ENCODE peak calls at places on chromosomes 4 and X, in four cellular contexts. F is mesenchymal stem cell, L is neuronal stem cell, W is H9. O is an unnamed sample.

GRCh38 chrX:103400931-103401330 is 24.6 kb downstream of the BEX3 start:
- DNase-seq in F (no peak), L (no peak), W (no peak), O (no peak)

GRCh38 chrX:57286507-57287251 is at the start of gene FAAH2:
- DNase-seq in F (no peak), L (no peak), W (peak; percentile 66), O (peak; percentile 82)

GRCh38 chr4:127997534-127998388 is 32.6 kb downstream of the ABHD18 start:
- DNase-seq in F (peak; percentile 46), L (no peak), W (no peak), O (peak; percentile 61)

GRCh38 chr4:39712819-39713607 is 15.1 kb downstream of the UBE2K start:
- DNase-seq in F (no peak), L (no peak), W (no peak), O (no peak)

GRCh38 chr4:38739438-38739837 is 43.4 kb downstream of the TLR10 start:
- DNase-seq in F (no peak), L (no peak), W (no peak), O (no peak)

GRCh38 chrX:123590842-123591491 is 141.9 kb downstream of the THOC2 start:
- DNase-seq in F (peak; percentile 50), L (no peak), W (no peak), O (no peak)

GRCh38 chrX:41558531-41558930 is 111.4 kb downstream of the NYX start:
- DNase-seq in F (peak; percentile 36), L (no peak), W (no peak), O (no peak)

GRCh38 chr4:151325320-151326246 is at the start of gene SH3D19:
- DNase-seq in F (peak; percentile 76), L (peak; percentile 57), W (peak; percentile 52), O (peak; percentile 73)

GRCh38 chrX:10034740-10035260 is 67.6 kb downstream of the CLDN34 start:
- DNase-seq in F (no peak), L (no peak), W (no peak), O (no peak)

GRCh38 chr4:148341980-148342800 is 100.0 kb downstream of the NR3C2 start:
- DNase-seq in F (no peak), L (no peak), W (no peak), O (no peak)

GRCh38 chrX:45240334-45240733 is 39.7 kb upstream of the DIPK2B start:
- DNase-seq in F (no peak), L (no peak), W (no peak), O (no peak)

GRCh38 chr4:118968006-118968405 is 79.4 kb downstream of the SYNPO2 start:
- DNase-seq in F (peak; percentile 95), L (no peak), W (peak; percentile 71), O (peak; percentile 17)

GRCh38 chrX:82087699-82088098 is 885.8 kb downstream of the SH3BGRL start:
- DNase-seq in F (no peak), L (no peak), W (no peak), O (no peak)

GRCh38 chr4:163251204-163251603 is 81.2 kb downstream of the NPY1R start:
- DNase-seq in F (no peak), L (no peak), W (peak; percentile 41), O (no peak)

GRCh38 chr4:163072222-163072621 is 94.5 kb downstream of the NAF1 start:
- DNase-seq in F (no peak), L (no peak), W (no peak), O (no peak)

GRCh38 chrX:48802089-48802812 is 384 bp downstream of the HDAC6 start:
- DNase-seq in F (peak; percentile 89), L (peak; percentile 73), W (peak; percentile 88), O (peak; percentile 82)

GRCh38 chrX:16930392-16930791 is 16.1 kb upstream of the REPS2 start:
- DNase-seq in F (no peak), L (no peak), W (no peak), O (peak; percentile 79)

GRCh38 chrX:40912576-40912975 is 172.7 kb upstream of the USP9X start:
- DNase-seq in F (no peak), L (no peak), W (no peak), O (no peak)

GRCh38 chr4:130043796-130044195 is 947.8 kb downstream of the C4orf33 start:
- DNase-seq in F (peak; percentile 4), L (no peak), W (no peak), O (no peak)

GRCh38 chr4:26000274-26000950 is 86.4 kb downstream of the SMIM20 start:
- DNase-seq in F (peak; percentile 9), L (no peak), W (no peak), O (no peak)

GRCh38 chrX:784829-785228 is 154.2 kb downstream of the SHOX start:
- DNase-seq in F (no peak), L (no peak), W (no peak), O (no peak)

GRCh38 chr4:124635331-124635730 is 77.2 kb downstream of the ANKRD50 start:
- DNase-seq in F (no peak), L (no peak), W (no peak), O (no peak)

GRCh38 chr4:73735231-73735630 is 5.1 kb upstream of the CXCL8 start:
- DNase-seq in F (peak; percentile 86), L (no peak), W (no peak), O (peak; percentile 31)

GRCh38 chr4:149063007-149063406 is 620.8 kb upstream of the NR3C2 start:
- DNase-seq in F (no peak), L (no peak), W (no peak), O (no peak)

GRCh38 chr4:29336851-29337250 is 1383.3 kb upstream of the PCDH7 start:
- DNase-seq in F (no peak), L (no peak), W (no peak), O (no peak)

GRCh38 chrX:10157032-10157341 is 212 bp downstream of the CLCN4 start:
- DNase-seq in F (no peak), L (no peak), W (no peak), O (no peak)

GRCh38 chrX:51456814-51457213 is 39.6 kb downstream of the NUDT11 start:
- DNase-seq in F (peak; percentile 1), L (no peak), W (no peak), O (peak; percentile 32)

GRCh38 chr4:75940692-75941253 is at the start of gene NAAA:
- DNase-seq in F (peak; percentile 83), L (peak; percentile 77), W (peak; percentile 83), O (peak; percentile 85)

GRCh38 chr4:67853336-67853735 is 30.5 kb downstream of the TMPRSS11D start:
- DNase-seq in F (no peak), L (no peak), W (no peak), O (no peak)

GRCh38 chrX:138294951-138295350 is 416.6 kb downstream of the FGF13 start:
- DNase-seq in F (no peak), L (no peak), W (no peak), O (no peak)

GRCh38 chr4:174669278-174669677 is 147.0 kb upstream of the HPGD start:
- DNase-seq in F (peak; percentile 81), L (no peak), W (no peak), O (peak; percentile 84)

GRCh38 chr4:78799551-78800495 is 23.7 kb downstream of the BMP2K start:
- DNase-seq in F (peak; percentile 57), L (no peak), W (no peak), O (no peak)

GRCh38 chrX:137427813-137428212 is 138.1 kb upstream of the ZIC3 start:
- DNase-seq in F (peak; percentile 0), L (no peak), W (no peak), O (no peak)

GRCh38 chr4:168923526-168924194 is 86.4 kb downstream of the CBR4 start:
- DNase-seq in F (peak; percentile 75), L (peak; percentile 63), W (peak; percentile 62), O (peak; percentile 35)

GRCh38 chr4:86403575-86403974 is 43.7 kb upstream of the MAPK10 start:
- DNase-seq in F (no peak), L (no peak), W (no peak), O (no peak)

GRCh38 chr4:40333921-40334352 is 1.2 kb upstream of the CHRNA9 start:
- DNase-seq in F (peak; percentile 87), L (no peak), W (no peak), O (peak; percentile 41)

DNA sequence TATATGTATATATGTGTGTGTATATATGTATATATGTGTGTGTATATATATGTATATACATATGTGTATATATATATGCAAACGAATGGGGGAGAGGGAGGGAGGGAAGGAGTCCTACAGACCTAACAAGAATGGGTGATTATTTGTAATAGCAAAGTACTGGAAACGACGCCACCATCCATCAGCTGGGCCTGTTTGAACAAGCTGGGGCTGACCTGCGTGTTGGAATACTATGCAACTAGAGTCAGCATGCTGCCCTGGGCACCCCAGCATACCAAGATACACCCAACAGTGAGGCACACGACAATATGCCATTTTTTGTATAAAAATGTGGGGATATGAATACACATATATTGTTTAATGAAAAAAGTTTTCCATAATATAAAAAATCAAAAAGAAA is 21.6 kb upstream of the CCNQ start:
- DNase-seq in F (no peak), L (no peak), W (no peak), O (no peak)
- H3K9ac ChIP-seq in F (no peak overlapping the region), L (no peak overlapping the region), W (no peak overlapping the region), O (no peak overlapping the region)

GRCh38 chrX:13013353-13014110 is 30.9 kb downstream of the FAM9C start:
- DNase-seq in F (peak; percentile 52), L (no peak), W (no peak), O (peak; percentile 64)
- H3K4me1 ChIP-seq in F (peaks cover 2% of the 10 kb centered on the region), L (peaks cover under 1% of the 10 kb centered on the region), W (no peaks in the 10 kb centered on the region), O (no peaks in the 10 kb centered on the region)

GRCh38 chr4:7241587-7242125 is 49.3 kb downstream of the SORCS2 start:
- DNase-seq in F (no peak), L (no peak), W (no peak), O (no peak)
- H2AK5ac ChIP-seq in F (no peak overlapping the region), L (peak overlapping the region; percentile 92), W (no peak overlapping the region), O (no peak overlapping the region)

GRCh38 chrX:131812847-131813825 is 210.0 kb upstream of the STK26 start:
- DNase-seq in F (no peak), L (no peak), W (no peak), O (peak; percentile 18)
- H3K9ac ChIP-seq in F (peak overlapping the region; percentile 92), L (no peak overlapping the region), W (no peak overlapping the region), O (no peak overlapping the region)

DNA sequence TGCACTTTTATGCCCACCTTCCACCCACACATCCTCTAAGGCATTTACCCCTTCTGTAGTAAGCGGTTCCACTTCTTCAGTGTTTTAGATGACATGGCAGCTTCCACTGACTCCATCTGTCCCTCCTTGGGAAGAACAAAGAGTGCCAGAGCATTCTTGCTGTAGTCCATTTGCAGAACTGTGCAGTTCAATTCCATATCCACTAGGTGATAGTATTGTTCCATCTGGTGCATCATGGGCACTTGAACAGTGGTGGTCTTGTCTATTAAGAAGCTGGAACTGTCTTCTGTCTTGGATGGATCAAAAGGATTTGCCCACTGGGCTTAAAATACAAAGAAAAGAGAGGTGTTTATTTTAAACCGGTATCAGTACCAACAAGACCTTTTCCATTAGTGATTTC is 3.5 kb downstream of the SERPINA7 start:
- DNase-seq in F (no peak), L (no peak), W (no peak), O (no peak)
- H3K4me1 ChIP-seq in F (no peaks in the 10 kb centered on the region), L (no peaks in the 10 kb centered on the region), W (no peaks in the 10 kb centered on the region), O (no peaks in the 10 kb centered on the region)

GRCh38 chrX:70088281-70088680 is 26.0 kb downstream of the OTUD6A start:
- DNase-seq in F (no peak), L (no peak), W (no peak), O (no peak)
- H2AK5ac ChIP-seq in F (no peak overlapping the region), L (no peak overlapping the region), W (no peak overlapping the region), O (no peak overlapping the region)